ENCODE peak calls at places on chromosomes 11 and 22, in four cellular contexts. One of them, this sample, is unnamed.

GRCh38 chr11:44946268-44946667 is 4.4 kb downstream of the TP53I11 start:
- DNase-seq in stomach: no peak
- DNase-seq in transverse colon: no peak
- DNase-seq in K562: no peak
- DNase-seq in this sample: no peak

GRCh38 chr11:119578466-119579220 is 150.4 kb downstream of the NECTIN1 start:
- DNase-seq in K562: no peak
- DNase-seq in stomach: no peak
- DNase-seq in transverse colon: no peak
- DNase-seq in this sample: no peak

GRCh38 chr11:36093548-36093947 is 149.7 kb downstream of the LDLRAD3 start:
- DNase-seq in stomach: no peak
- DNase-seq in transverse colon: no peak
- DNase-seq in K562: no peak
- DNase-seq in this sample: peak; percentile 26

GRCh38 chr11:134014502-134014901 is 54.4 kb upstream of the JAM3 start:
- DNase-seq in transverse colon: no peak
- DNase-seq in K562: peak; percentile 26
- DNase-seq in stomach: no peak
- DNase-seq in this sample: no peak

GRCh38 chr11:47271961-47272661 is 2.2 kb downstream of the MADD start:
- DNase-seq in K562: peak; percentile 71
- DNase-seq in transverse colon: peak; percentile 60
- DNase-seq in stomach: peak; percentile 62
- DNase-seq in this sample: no peak

GRCh38 chr11:119106564-119107537 is at the start of gene C2CD2L:
- DNase-seq in K562: peak; percentile 96
- DNase-seq in transverse colon: peak; percentile 94
- DNase-seq in stomach: peak; percentile 92
- DNase-seq in this sample: peak; percentile 98

GRCh38 chr22:48486163-48486957 is 1341.3 kb downstream of the BRD1 start:
- DNase-seq in K562: no peak
- DNase-seq in transverse colon: no peak
- DNase-seq in stomach: no peak
- DNase-seq in this sample: peak; percentile 6

GRCh38 chr11:122149232-122149631 is 33.2 kb upstream of the BLID start:
- DNase-seq in stomach: no peak
- DNase-seq in K562: no peak
- DNase-seq in transverse colon: no peak
- DNase-seq in this sample: no peak

GRCh38 chr11:99818991-99819390 is 798.2 kb downstream of the CNTN5 start:
- DNase-seq in transverse colon: no peak
- DNase-seq in K562: no peak
- DNase-seq in stomach: no peak
- DNase-seq in this sample: no peak

GRCh38 chr11:68009391-68010000 is 631 bp upstream of the ALDH3B1 start:
- DNase-seq in transverse colon: no peak
- DNase-seq in stomach: no peak
- DNase-seq in K562: peak; percentile 37
- DNase-seq in this sample: no peak

GRCh38 chr22:29315286-29316195 is at the start of gene RASL10A:
- DNase-seq in K562: no peak
- DNase-seq in stomach: no peak
- DNase-seq in transverse colon: no peak
- DNase-seq in this sample: peak; percentile 87

GRCh38 chr11:95516786-95517185 is 272.8 kb downstream of the FAM76B start:
- DNase-seq in transverse colon: no peak
- DNase-seq in stomach: no peak
- DNase-seq in K562: no peak
- DNase-seq in this sample: no peak

GRCh38 chr11:89495951-89496350 is 4.8 kb upstream of the NOX4 start:
- DNase-seq in K562: no peak
- DNase-seq in stomach: no peak
- DNase-seq in transverse colon: no peak
- DNase-seq in this sample: no peak

GRCh38 chr11:14041040-14041439 is 78.5 kb downstream of the SPON1 start:
- DNase-seq in transverse colon: no peak
- DNase-seq in stomach: no peak
- DNase-seq in K562: peak; percentile 19
- DNase-seq in this sample: no peak

GRCh38 chr11:43937434-43938411 is 4.7 kb upstream of the C11orf96 start:
- DNase-seq in transverse colon: no peak
- DNase-seq in K562: no peak
- DNase-seq in stomach: no peak
- DNase-seq in this sample: no peak

GRCh38 chr11:11291432-11292015 is 61.5 kb downstream of the CSNK2A3 start:
- DNase-seq in transverse colon: no peak
- DNase-seq in stomach: no peak
- DNase-seq in K562: no peak
- DNase-seq in this sample: no peak

GRCh38 chr11:90510839-90511238 is 288.0 kb upstream of the CHORDC1 start:
- DNase-seq in transverse colon: no peak
- DNase-seq in K562: no peak
- DNase-seq in stomach: no peak
- DNase-seq in this sample: no peak

GRCh38 chr11:90512846-90513245 is 290.0 kb upstream of the CHORDC1 start:
- DNase-seq in K562: no peak
- DNase-seq in stomach: no peak
- DNase-seq in transverse colon: no peak
- DNase-seq in this sample: no peak
- H3K27ac ChIP-seq in K562: no peak overlapping the region
- H3K27ac ChIP-seq in stomach: no peak overlapping the region
- H3K27ac ChIP-seq in transverse colon: no peak overlapping the region
- H3K27ac ChIP-seq in this sample: no peak overlapping the region

GRCh38 chr22:45731041-45731797 is 59.6 kb downstream of the ATXN10 start:
- DNase-seq in transverse colon: peak; percentile 16
- DNase-seq in K562: no peak
- DNase-seq in stomach: no peak
- DNase-seq in this sample: no peak

GRCh38 chr22:45726081-45726480 is 54.4 kb downstream of the ATXN10 start:
- DNase-seq in transverse colon: no peak
- DNase-seq in K562: no peak
- DNase-seq in stomach: no peak
- DNase-seq in this sample: no peak

GRCh38 chr22:45735273-45735672 is 63.6 kb downstream of the ATXN10 start:
- DNase-seq in transverse colon: no peak
- DNase-seq in K562: no peak
- DNase-seq in stomach: no peak
- DNase-seq in this sample: no peak

DNA sequence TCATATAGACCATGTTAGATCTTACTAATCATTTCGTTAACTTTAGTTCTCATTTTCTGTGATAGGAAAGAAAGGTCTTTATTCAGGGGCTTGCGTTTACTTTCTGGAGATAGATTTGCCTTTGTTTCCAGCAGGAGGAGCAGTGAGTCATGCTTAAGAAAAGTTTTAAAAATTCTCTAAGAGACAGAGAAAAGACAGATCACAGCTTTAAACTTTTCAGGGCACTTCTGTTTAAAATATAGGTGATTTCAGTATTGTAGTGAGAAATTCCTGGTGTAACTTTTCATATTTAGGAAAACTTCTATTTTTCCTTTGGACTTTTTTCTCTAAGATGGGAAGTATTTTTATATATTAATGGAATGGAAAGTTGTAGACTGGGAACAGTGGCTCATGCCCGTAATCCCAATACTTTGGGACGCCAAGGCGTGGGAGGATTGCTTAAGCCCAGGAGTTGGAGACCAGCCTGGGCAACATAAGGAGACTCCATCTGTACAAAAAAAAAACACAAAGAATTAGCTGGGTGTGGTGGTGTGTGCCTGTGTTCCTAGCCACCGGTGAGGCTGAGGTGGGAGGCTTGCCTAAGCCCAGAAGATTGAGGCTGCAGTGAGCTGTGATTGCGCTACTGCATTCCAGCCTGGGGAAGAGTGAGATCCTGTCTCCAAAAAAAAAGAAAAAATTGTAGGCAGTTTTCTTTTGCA is 60.3 kb downstream of the ATXN10 start:
- DNase-seq in stomach: no peak
- DNase-seq in transverse colon: no peak
- DNase-seq in K562: no peak
- DNase-seq in this sample: peak; percentile 23
- TF ChIP-seq POLR2AphosphoS5 in stomach: no peak
- TF ChIP-seq POLR2AphosphoS5 in transverse colon: no peak
- TF ChIP-seq POLR2AphosphoS5 in K562: no peak
- TF ChIP-seq POLR2AphosphoS5 in this sample: no peak

DNA sequence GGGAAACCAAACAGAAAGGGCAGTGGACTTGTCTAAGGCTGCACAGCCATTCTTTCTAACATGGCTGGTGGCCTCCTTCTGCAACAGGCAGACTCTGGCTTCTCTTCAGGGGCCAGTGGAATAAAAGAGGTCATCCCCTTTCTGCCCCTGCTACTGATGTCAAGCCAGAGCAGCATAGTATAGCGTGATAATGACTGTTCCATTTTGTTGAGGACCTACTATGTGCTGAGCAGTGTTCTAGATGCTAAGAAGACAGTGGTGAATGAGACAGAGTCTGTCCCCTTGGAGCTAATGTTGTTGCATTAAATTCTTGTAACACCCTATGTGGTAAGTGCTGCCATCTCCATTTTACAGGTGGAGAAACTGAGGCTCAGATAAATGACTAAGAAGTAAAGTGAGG is 15.7 kb upstream of the SYT7 start:
- DNase-seq in transverse colon: no peak
- DNase-seq in stomach: no peak
- DNase-seq in K562: no peak
- DNase-seq in this sample: no peak
- H3K27ac ChIP-seq in transverse colon: no peak overlapping the region
- H3K27ac ChIP-seq in stomach: no peak overlapping the region
- H3K27ac ChIP-seq in K562: no peak overlapping the region
- H3K27ac ChIP-seq in this sample: no peak overlapping the region

DNA sequence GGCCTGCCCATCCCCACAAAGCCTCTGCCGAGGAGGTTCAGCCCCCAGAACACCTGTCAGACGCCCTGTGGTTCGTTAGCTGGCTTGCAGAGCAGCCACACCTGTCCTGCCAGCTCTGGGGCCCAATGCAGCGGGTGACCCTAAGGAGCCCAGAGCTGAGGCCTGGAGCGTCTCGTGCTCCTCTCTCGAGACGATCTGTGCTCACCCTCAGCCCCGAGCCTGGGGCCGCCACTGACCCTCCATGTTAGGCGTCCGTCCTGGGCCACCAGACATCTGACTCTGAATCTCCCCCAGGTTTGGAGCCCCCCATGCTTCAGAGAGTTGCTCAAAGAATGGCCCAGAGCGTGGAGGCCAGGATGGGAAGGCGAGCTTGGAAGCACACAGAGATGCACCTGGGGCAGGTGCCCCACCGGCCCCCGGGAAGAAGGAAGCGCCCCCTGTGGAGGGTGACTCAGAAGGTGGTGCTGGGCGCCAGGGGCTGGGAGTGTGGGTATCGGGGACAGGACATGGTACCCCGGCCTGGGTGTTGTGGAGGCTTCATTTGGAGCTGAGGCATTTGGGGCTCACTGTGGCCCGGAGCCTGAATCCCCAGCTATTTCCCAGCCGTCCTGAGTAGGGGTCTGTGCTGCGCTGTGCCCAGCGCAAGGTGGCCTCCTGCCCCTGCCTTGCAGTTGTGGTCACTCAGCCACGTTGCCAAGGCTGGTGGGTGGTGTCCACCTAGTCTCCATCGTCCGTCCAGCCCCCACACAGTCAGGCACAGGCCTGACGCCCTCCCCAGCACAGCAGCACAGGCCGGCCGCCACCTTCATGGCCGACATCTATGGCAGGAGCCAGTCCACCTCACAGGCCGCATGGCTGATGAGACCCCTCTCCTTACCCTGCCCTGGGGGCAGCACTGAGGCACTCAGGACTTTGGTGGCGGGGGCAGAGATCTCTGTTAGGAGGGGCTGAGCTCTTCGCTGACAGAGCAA is 36.2 kb downstream of the SBF1 start:
- DNase-seq in K562: no peak
- DNase-seq in transverse colon: no peak
- DNase-seq in stomach: no peak
- DNase-seq in this sample: no peak
- TF ChIP-seq POLR2AphosphoS5 in K562: no peak
- TF ChIP-seq POLR2AphosphoS5 in transverse colon: no peak
- TF ChIP-seq POLR2AphosphoS5 in stomach: no peak
- TF ChIP-seq POLR2AphosphoS5 in this sample: no peak

GRCh38 chr22:19540394-19540793 is 16.2 kb upstream of the CLDN5 start:
- DNase-seq in K562: no peak
- DNase-seq in transverse colon: no peak
- DNase-seq in stomach: no peak
- DNase-seq in this sample: no peak

GRCh38 chr22:19545935-19546207 is 21.7 kb upstream of the CLDN5 start:
- DNase-seq in transverse colon: no peak
- DNase-seq in K562: no peak
- DNase-seq in stomach: no peak
- DNase-seq in this sample: no peak

GRCh38 chr22:19547620-19548019 is 23.4 kb upstream of the CLDN5 start:
- DNase-seq in stomach: no peak
- DNase-seq in K562: no peak
- DNase-seq in transverse colon: no peak
- DNase-seq in this sample: no peak

GRCh38 chr22:19546680-19547079 is 22.5 kb upstream of the CLDN5 start:
- DNase-seq in transverse colon: no peak
- DNase-seq in K562: no peak
- DNase-seq in stomach: no peak
- DNase-seq in this sample: no peak

DNA sequence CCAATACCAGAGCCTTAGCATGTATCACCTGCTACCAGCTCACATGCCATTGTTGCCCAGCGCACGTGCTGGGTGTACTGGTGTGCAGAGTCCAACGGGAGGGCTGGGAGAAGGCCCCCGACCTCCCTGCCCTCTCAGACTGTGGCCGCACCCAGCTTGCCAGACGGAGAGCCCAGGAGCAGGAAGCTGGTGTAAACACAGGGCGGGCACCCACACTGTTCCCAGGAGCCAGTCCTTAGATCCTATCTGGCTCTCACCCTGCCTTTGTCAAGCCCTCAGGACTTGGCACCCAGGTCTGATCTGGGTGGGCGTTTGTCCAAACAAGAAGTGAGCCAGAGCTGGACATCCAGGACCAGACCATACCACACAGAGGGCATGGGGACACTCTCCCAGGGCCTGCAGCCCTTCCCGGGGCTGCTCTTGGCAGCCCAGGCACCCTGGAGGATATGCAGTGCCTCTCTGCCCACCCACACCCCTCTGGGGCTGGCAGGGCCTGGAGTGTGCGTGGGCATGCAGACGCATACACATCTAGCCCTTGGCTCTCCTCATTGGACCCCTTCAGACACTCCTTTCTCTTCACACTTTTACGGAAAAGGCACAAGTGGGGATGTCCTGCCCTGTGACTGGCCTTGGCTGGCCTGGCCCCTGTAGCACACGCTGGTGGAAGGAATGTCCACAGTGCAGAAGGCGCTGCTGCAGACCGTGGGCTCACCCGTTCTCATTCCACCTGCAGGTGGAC is 19.9 kb upstream of the CLDN5 start:
- DNase-seq in transverse colon: peak; percentile 63
- DNase-seq in stomach: peak; percentile 90
- DNase-seq in K562: peak; percentile 17
- DNase-seq in this sample: peak; percentile 54
- H3K27ac ChIP-seq in transverse colon: no peak overlapping the region
- H3K27ac ChIP-seq in stomach: peak overlapping the region; percentile 76
- H3K27ac ChIP-seq in K562: no peak overlapping the region
- H3K27ac ChIP-seq in this sample: peak overlapping the region; percentile 43